ENCODE peak calls at places on chromosomes 11 and 22, in ten cellular contexts. Q is mesothelial cell of epicardium, F is transverse colon, V is LNCaP clone FGC, X is HFFc6, W is keratinocyte, Z is mammary epithelial cell, B is endodermal cell, O is HFF-Myc, E is thoracic aorta. H is an unnamed sample.

GRCh38 chr22:42937164-42937854 is 77.6 kb downstream of the PACSIN2 start:
- DNase-seq in Q (no peak), B (peak; percentile 38), V (no peak), W (no peak), O (peak; percentile 56), F (peak; percentile 70), Z (peak; percentile 88), X (peak; percentile 82), E (peak; percentile 78), H (no peak)

GRCh38 chr11:1195690-1196515 is 27.0 kb upstream of the MUC5B start:
- DNase-seq in W (no peak), E (no peak), Z (no peak), X (no peak), Q (no peak), F (peak; percentile 4), V (no peak), O (no peak), B (peak; percentile 20), H (peak; percentile 69)

GRCh38 chr11:63919267-63920125 is 2.5 kb upstream of the RCOR2 start:
- DNase-seq in W (no peak), X (no peak), Z (no peak), Q (no peak), E (no peak), O (no peak), F (peak; percentile 50), B (peak; percentile 92), V (no peak), H (no peak)

GRCh38 chr11:69433741-69434140 is 47.7 kb upstream of the LINC01488 start:
- DNase-seq in B (no peak), W (no peak), Z (no peak), F (no peak), X (no peak), O (no peak), Q (no peak), E (no peak), V (no peak), H (no peak)

GRCh38 chr11:11243258-11243789 is 109.7 kb downstream of the CSNK2A3 start:
- DNase-seq in O (no peak), F (no peak), Z (no peak), V (no peak), W (no peak), E (no peak), B (peak; percentile 59), Q (no peak), X (no peak), H (no peak)

GRCh38 chr11:76831911-76832310 is 28.8 kb upstream of the ACER3 start:
- DNase-seq in W (no peak), V (no peak), F (no peak), Q (no peak), Z (no peak), O (no peak), E (no peak), B (no peak), X (no peak), H (no peak)

GRCh38 chr11:83241291-83241946 is 44.7 kb downstream of the CCDC90B start:
- DNase-seq in V (peak; percentile 51), B (peak; percentile 89), E (no peak), Q (no peak), O (peak; percentile 42), F (peak; percentile 52), Z (peak; percentile 59), X (peak; percentile 56), W (peak; percentile 23), H (no peak)

GRCh38 chr11:84130646-84131427 is 844.7 kb upstream of the CCDC90B start:
- DNase-seq in V (no peak), O (no peak), F (no peak), E (no peak), W (no peak), X (no peak), Z (no peak), B (no peak), Q (no peak), H (no peak)

GRCh38 chr11:36195496-36196346 is 93.5 kb downstream of the COMMD9 start:
- DNase-seq in F (no peak), O (peak; percentile 25), Z (no peak), X (no peak), E (no peak), V (no peak), W (no peak), B (no peak), Q (no peak), H (no peak)

GRCh38 chr11:44943118-44943517 is 7.6 kb downstream of the TP53I11 start:
- DNase-seq in Z (no peak), W (no peak), X (no peak), E (no peak), F (peak; percentile 54), Q (no peak), O (no peak), V (no peak), B (no peak), H (no peak)

GRCh38 chr11:9263840-9264380 is 1.2 kb downstream of the DENND5A start:
- DNase-seq in V (no peak), X (peak; percentile 32), E (no peak), F (no peak), B (no peak), W (no peak), O (no peak), Z (peak; percentile 40), Q (no peak), H (no peak)

GRCh38 chr11:12026331-12027211 is 18.1 kb upstream of the DKK3 start:
- DNase-seq in O (no peak), F (no peak), Z (no peak), E (no peak), B (no peak), W (no peak), V (no peak), X (no peak), Q (no peak), H (no peak)

GRCh38 chr11:85590848-85591483 is 36.2 kb downstream of the DLG2 start:
- DNase-seq in V (peak; percentile 31), E (no peak), W (no peak), F (no peak), X (peak; percentile 27), O (peak; percentile 4), Z (peak; percentile 32), Q (no peak), B (no peak), H (no peak)

GRCh38 chr22:41822289-41823057 is 10.4 kb upstream of the SREBF2 start:
- DNase-seq in X (peak; percentile 74), E (no peak), B (no peak), V (peak; percentile 50), O (peak; percentile 52), Z (peak; percentile 86), F (no peak), W (peak; percentile 75), Q (no peak), H (no peak)

GRCh38 chr11:111762981-111763643 is 3.1 kb downstream of the PPP2R1B start:
- DNase-seq in Q (no peak), X (no peak), O (no peak), V (no peak), B (no peak), E (no peak), F (no peak), Z (no peak), W (no peak), H (no peak)

GRCh38 chr11:22459053-22459452 is 120.9 kb downstream of the SLC17A6 start:
- DNase-seq in V (no peak), F (no peak), Q (no peak), X (no peak), B (no peak), E (no peak), O (no peak), W (peak; percentile 66), Z (peak; percentile 89), H (no peak)

DNA sequence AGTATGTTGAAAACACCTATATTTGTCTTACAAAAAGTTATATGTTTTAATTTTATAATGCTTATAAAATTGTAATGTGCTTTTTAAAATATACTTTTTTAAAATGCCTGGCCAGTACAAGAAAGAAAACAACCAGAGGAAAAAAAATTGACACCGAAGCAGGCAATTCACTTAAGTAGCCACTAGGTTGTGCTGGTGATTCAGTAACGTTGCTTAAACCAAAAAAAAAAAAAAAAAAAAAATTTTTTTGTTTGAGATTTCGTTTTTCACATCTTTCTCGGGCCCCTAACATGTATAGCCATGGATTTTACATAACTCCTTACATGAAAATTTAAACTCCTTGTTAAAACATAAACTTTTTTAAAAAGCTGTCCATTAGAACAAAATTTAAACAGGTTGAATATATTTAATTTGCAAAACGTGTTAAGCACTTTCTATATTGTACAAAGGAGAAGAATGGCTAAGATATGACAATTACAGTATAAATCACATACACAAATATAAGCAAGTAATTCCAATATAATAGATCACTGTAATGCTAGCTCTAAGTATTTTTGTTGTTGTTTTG is 9.2 kb downstream of the OR8B4 start:
- DNase-seq in F (no peak), B (no peak), X (peak; percentile 29), O (peak; percentile 2), E (no peak), Q (no peak), V (peak; percentile 26), W (no peak), Z (no peak), H (no peak)
- TF ChIP-seq CTCF in F (peak; percentile 77), B (peak; percentile 82), X (peak; percentile 88), O (peak; percentile 39), E (peak; percentile 52), Q (peak; percentile 65), V (peak; percentile 57), W (no peak), Z (peak; percentile 47), H (peak; percentile 82)

GRCh38 chr11:68261749-68262543 is 9.8 kb downstream of the C11orf24 start:
- DNase-seq in Q (no peak), W (no peak), V (no peak), O (no peak), F (no peak), Z (no peak), E (no peak), X (no peak), B (no peak), H (no peak)
- TF ChIP-seq CTCF in Q (no peak), W (no peak), V (no peak), O (no peak), F (no peak), Z (no peak), E (no peak), X (no peak), B (no peak), H (no peak)

DNA sequence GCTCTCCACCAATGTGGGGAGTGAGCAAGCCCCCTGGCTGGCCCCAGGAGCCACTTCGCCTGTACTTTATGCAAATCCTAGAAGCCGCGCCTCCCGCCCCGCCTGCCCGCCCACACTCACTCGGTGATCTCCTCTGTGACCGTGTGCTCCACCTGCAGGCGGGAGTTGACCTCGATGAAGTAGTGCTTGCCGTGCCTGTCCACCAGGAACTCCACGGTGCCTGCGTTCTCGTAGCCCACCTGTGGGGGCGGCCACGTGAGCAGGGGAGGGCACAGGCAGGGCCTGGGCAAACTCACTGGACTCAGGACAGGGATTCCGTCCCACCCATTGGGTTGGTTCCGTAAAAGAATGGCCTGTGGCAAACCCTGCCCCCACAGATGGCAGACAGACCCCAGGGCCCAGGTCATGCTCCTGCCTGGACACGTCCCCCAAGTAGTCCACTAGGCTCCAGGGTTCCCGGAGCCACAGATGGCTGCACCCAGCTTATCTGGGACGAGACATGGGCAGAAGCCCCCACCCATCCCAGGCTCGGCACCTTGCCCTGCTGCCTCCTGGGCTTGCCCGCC is 11.9 kb downstream of the LRFN4 start:
- DNase-seq in Q (no peak), Z (peak; percentile 43), F (peak; percentile 89), X (no peak), B (peak; percentile 95), O (no peak), V (no peak), E (no peak), W (no peak), H (no peak)
- TF ChIP-seq CTCF in Q (peak; percentile 25), Z (peak; percentile 49), F (peak; percentile 49), X (peak; percentile 24), B (peak; percentile 85), O (peak; percentile 12), V (peak; percentile 34), E (no peak), W (peak; percentile 65), H (peak; percentile 61)

GRCh38 chr22:46119729-46120419 is 30.5 kb upstream of the PPARA start:
- DNase-seq in V (no peak), F (no peak), Q (no peak), Z (no peak), B (no peak), W (no peak), O (no peak), E (no peak), X (peak; percentile 48), H (no peak)
- TF ChIP-seq CTCF in V (no peak), F (no peak), Q (no peak), Z (no peak), B (no peak), W (no peak), O (no peak), E (no peak), X (no peak), H (no peak)

H was measured in type B pancreatic cell.